ENCODE peak calls at places on chromosomes 13 and 19, in eight cellular contexts. J is thoracic aorta; R is esophagus squamous epithelium; D is heart right ventricle; Q is SHP77; M is HFFc6; T is sigmoid colon; G is stimulated activated CD4-positive, alpha-beta T cell treated with anti-CD3 and anti-CD28 coated beads, Interleukin-12 subunit alpha, Interleukin-12 subunit beta, amount 100 ng/mL, for 48 hours. L is an unnamed sample.

GRCh38 chr19:28558783-28559182 is 654.2 kb downstream of the UQCRFS1 start:
- DNase-seq in J (no peak), R (no peak), G (no peak), Q (no peak), D (no peak), M (no peak), T (no peak), L (no peak)

GRCh38 chr13:106443625-106444024 is 91.8 kb downstream of the EFNB2 start:
- DNase-seq in D (no peak), G (no peak), R (no peak), T (no peak), M (no peak), J (no peak), Q (no peak), L (no peak)

GRCh38 chr19:18155095-18156087 is 2.4 kb downstream of the PIK3R2 start:
- DNase-seq in T (no peak), D (no peak), Q (no peak), G (no peak), J (no peak), R (no peak), M (no peak), L (no peak)

GRCh38 chr13:100182894-100183490 is 94.1 kb downstream of the PCCA start:
- DNase-seq in J (no peak), M (no peak), D (no peak), T (no peak), R (no peak), Q (no peak), G (no peak), L (no peak)

GRCh38 chr13:70938462-70938861 is 830.2 kb upstream of the KLHL1 start:
- DNase-seq in J (no peak), M (no peak), R (no peak), G (no peak), T (no peak), Q (no peak), D (no peak), L (no peak)

GRCh38 chr19:49704888-49705642 is 14.1 kb downstream of the CPT1C start:
- DNase-seq in D (no peak), R (no peak), M (no peak), J (no peak), Q (no peak), G (no peak), T (no peak), L (no peak)

GRCh38 chr13:76944457-76944856 is 3.9 kb upstream of the ACOD1 start:
- DNase-seq in M (peak), D (no peak), R (no peak), G (no peak), T (no peak), J (no peak), Q (no peak), L (no peak)

GRCh38 chr19:21434967-21435544 is 38.1 kb downstream of the ZNF493 start:
- DNase-seq in T (no peak), R (no peak), D (no peak), M (no peak), J (no peak), Q (no peak), G (no peak), L (no peak)

GRCh38 chr19:43367822-43368221 is 14.3 kb downstream of the CD177 start:
- DNase-seq in J (no peak), G (no peak), D (no peak), T (no peak), Q (no peak), M (no peak), R (no peak), L (no peak)

GRCh38 chr19:13505761-13506549 is at the start of gene CACNA1A:
- DNase-seq in D (no peak), Q (no peak), T (no peak), G (peak), M (no peak), R (no peak), J (no peak), L (no peak)

GRCh38 chr13:27969073-27969865 is at the start of gene CDX2:
- DNase-seq in T (no peak), M (no peak), Q (peak), R (no peak), G (no peak), J (no peak), D (no peak), L (no peak)

GRCh38 chr19:36547001-36547732 is 19.1 kb upstream of the ZNF260 start:
- DNase-seq in R (no peak), T (no peak), J (no peak), D (no peak), M (no peak), G (no peak), Q (no peak), L (no peak)

GRCh38 chr19:8355631-8356402 is 8.1 kb upstream of the ANGPTL4 start:
- DNase-seq in D (no peak), J (peak), T (no peak), Q (no peak), M (peak), R (no peak), G (no peak), L (no peak)

GRCh38 chr19:45331411-45331810 is 8.7 kb upstream of the CKM start:
- DNase-seq in D (no peak), J (no peak), M (no peak), R (no peak), T (no peak), G (no peak), Q (peak), L (no peak)

GRCh38 chr19:41445575-41445974 is 2.6 kb downstream of the ERICH4 start:
- DNase-seq in J (no peak), T (no peak), R (no peak), M (no peak), D (no peak), Q (no peak), G (no peak), L (no peak)

GRCh38 chr13:85543144-85543543 is 256.1 kb downstream of the SLITRK6 start:
- DNase-seq in D (no peak), Q (peak), J (no peak), T (no peak), R (no peak), M (no peak), G (no peak), L (no peak)

GRCh38 chr13:99215466-99215865 is 14.8 kb downstream of the UBAC2 start:
- DNase-seq in M (no peak), D (no peak), Q (no peak), J (no peak), R (no peak), G (no peak), T (no peak), L (peak)

GRCh38 chr19:58330458-58330857 is 3.7 kb downstream of the ZSCAN22 start:
- DNase-seq in Q (no peak), T (no peak), G (no peak), J (no peak), D (no peak), M (peak), R (no peak), L (no peak)

GRCh38 chr13:91722267-91722884 is 324.0 kb downstream of the GPC5 start:
- DNase-seq in J (no peak), G (no peak), M (peak), T (no peak), D (no peak), Q (no peak), R (no peak), L (no peak)

GRCh38 chr13:77544365-77544764 is 8.9 kb downstream of the SCEL start:
- DNase-seq in Q (no peak), R (no peak), T (peak), M (no peak), G (no peak), D (peak), J (no peak), L (no peak)

GRCh38 chr19:18464646-18465045 is 26.7 kb upstream of the ISYNA1 start:
- DNase-seq in G (no peak), J (peak), R (no peak), M (peak), T (peak), D (peak), Q (peak), L (no peak)

GRCh38 chr19:11223208-11223607 is 16.2 kb upstream of the ANGPTL8 start:
- DNase-seq in D (no peak), T (no peak), M (no peak), J (no peak), Q (no peak), G (no peak), R (no peak), L (no peak)

GRCh38 chr19:48623556-48624066 is 4.3 kb downstream of the SPHK2 start:
- DNase-seq in D (no peak), J (no peak), G (no peak), M (no peak), T (no peak), R (no peak), Q (no peak), L (no peak)

GRCh38 chr13:101917833-101918755 is 465.6 kb downstream of the ITGBL1 start:
- DNase-seq in J (no peak), D (no peak), G (no peak), Q (peak), R (no peak), M (no peak), T (no peak), L (no peak)

GRCh38 chr19:10120538-10121198 is 969 bp upstream of the EIF3G start:
- DNase-seq in J (no peak), G (no peak), Q (no peak), D (no peak), R (no peak), M (peak), T (no peak), L (no peak)

GRCh38 chr13:111904166-111904565 is 162.8 kb upstream of the SOX1 start:
- DNase-seq in T (peak), G (no peak), J (no peak), D (no peak), M (no peak), Q (no peak), R (no peak), L (no peak)

GRCh38 chr13:43245374-43245964 is 222.1 kb downstream of the DNAJC15 start:
- DNase-seq in M (peak), T (no peak), J (no peak), D (no peak), G (no peak), Q (no peak), R (no peak), L (no peak)

GRCh38 chr13:22765566-22765965 is 415.2 kb upstream of the SGCG start:
- DNase-seq in Q (no peak), R (no peak), M (no peak), D (no peak), T (no peak), J (no peak), G (no peak), L (no peak)

GRCh38 chr19:34041922-34042521 is 130.3 kb upstream of the LSM14A start:
- DNase-seq in G (peak), D (peak), R (no peak), J (peak), M (peak), T (peak), Q (peak), L (peak)

GRCh38 chr19:40236366-40236765 is 9.9 kb upstream of the CCNP start:
- DNase-seq in J (no peak), D (no peak), T (no peak), M (no peak), R (no peak), Q (no peak), G (no peak), L (no peak)

GRCh38 chr13:93147946-93148345 is 78.7 kb upstream of the GPC6 start:
- DNase-seq in D (no peak), J (no peak), M (no peak), T (no peak), G (no peak), R (no peak), Q (no peak), L (no peak)